ENCODE peak calls at places on chromosomes 11 and 22, in seven cellular contexts. E is kidney glomerular epithelial cell; O is A549; K is stimulated activated CD8-positive, alpha-beta memory T cell treated with anti-CD3 and anti-CD28 coated beads, Interleukin-15, amount 100 ng/mL, for 4 hours; N is fibroblast of lung; L is NCI-H1436; Z is HTR-8/SVneo. T is an unnamed sample.

GRCh38 chr22:46884365-46884764 is 121.9 kb downstream of the TBC1D22A start:
- DNase-seq in E (no peak), O (no peak), K (no peak), N (no peak), L (no peak), Z (no peak), T (no peak)

GRCh38 chr11:69234171-69234570 is 59.8 kb upstream of the MYEOV start:
- DNase-seq in E (no peak), O (no peak), K (no peak), N (no peak), L (no peak), Z (no peak), T (no peak)

GRCh38 chr22:29074276-29074625 is 1.4 kb downstream of the KREMEN1 start:
- DNase-seq in E (no peak), O (no peak), K (no peak), N (no peak), L (no peak), Z (no peak), T (no peak)

GRCh38 chr11:134101292-134101691 is 32.4 kb downstream of the JAM3 start:
- DNase-seq in E (no peak), O (no peak), K (no peak), N (peak; percentile 52), L (no peak), Z (no peak), T (no peak)

GRCh38 chr22:28019360-28019759 is 100.3 kb upstream of the PITPNB start:
- DNase-seq in E (peak; percentile 83), O (no peak), K (no peak), N (peak; percentile 29), L (no peak), Z (no peak), T (peak; percentile 48)

GRCh38 chr11:60743058-60743457 is 13.6 kb upstream of the MS4A15 start:
- DNase-seq in E (no peak), O (no peak), K (no peak), N (no peak), L (no peak), Z (no peak), T (no peak)

GRCh38 chr22:20794132-20794990 is 20.4 kb downstream of the SERPIND1 start:
- DNase-seq in E (no peak), O (no peak), K (no peak), N (no peak), L (no peak), Z (no peak), T (no peak)

GRCh38 chr22:33465554-33465953 is 407.4 kb upstream of the SYN3 start:
- DNase-seq in E (no peak), O (no peak), K (no peak), N (no peak), L (no peak), Z (no peak), T (no peak)

GRCh38 chr11:44566952-44567875 is 1.8 kb downstream of the CD82 start:
- DNase-seq in E (no peak), O (no peak), K (peak; percentile 49), N (no peak), L (no peak), Z (no peak), T (no peak)

GRCh38 chr11:100878474-100878873 is 191.4 kb downstream of the ARHGAP42 start:
- DNase-seq in E (no peak), O (no peak), K (no peak), N (peak; percentile 57), L (no peak), Z (no peak), T (no peak)

GRCh38 chr11:111335596-111335995 is 37.2 kb downstream of the POU2AF3 start:
- DNase-seq in E (no peak), O (no peak), K (no peak), N (no peak), L (no peak), Z (no peak), T (no peak)

GRCh38 chr11:48013269-48013901 is 33.0 kb downstream of the PTPRJ start:
- DNase-seq in E (peak; percentile 61), O (peak; percentile 62), K (no peak), N (peak; percentile 45), L (no peak), Z (no peak), T (no peak)

GRCh38 chr11:45102810-45103621 is 43.4 kb upstream of the PRDM11 start:
- DNase-seq in E (peak; percentile 86), O (peak; percentile 74), K (peak; percentile 68), N (peak; percentile 82), L (peak; percentile 39), Z (peak; percentile 64), T (peak; percentile 22)

GRCh38 chr11:76690736-76691135 is 20.2 kb upstream of the LRRC32 start:
- DNase-seq in E (no peak), O (no peak), K (no peak), N (no peak), L (no peak), Z (no peak), T (no peak)

GRCh38 chr22:35071784-35072183 is 5.8 kb downstream of the ISX start:
- DNase-seq in E (no peak), O (no peak), K (no peak), N (no peak), L (no peak), Z (no peak), T (no peak)

GRCh38 chr11:36478700-36479329 is 31.3 kb downstream of the TRAF6 start:
- DNase-seq in E (peak; percentile 59), O (peak; percentile 35), K (no peak), N (peak; percentile 43), L (peak; percentile 11), Z (peak; percentile 51), T (no peak)

GRCh38 chr11:32437406-32438345 is 2.3 kb upstream of the WT1 start:
- DNase-seq in E (no peak), O (no peak), K (no peak), N (no peak), L (no peak), Z (no peak), T (no peak)

GRCh38 chr11:392102-392777 is 1.8 kb upstream of the PKP3 start:
- DNase-seq in E (no peak), O (no peak), K (no peak), N (no peak), L (no peak), Z (no peak), T (no peak)

GRCh38 chr11:11471196-11471595 is 118.1 kb upstream of the CSNK2A3 start:
- DNase-seq in E (no peak), O (no peak), K (no peak), N (no peak), L (no peak), Z (no peak), T (peak; percentile 18)

T was measured in epithelial cell of proximal tubule.